ENCODE peak calls at places on chromosome 17, in five cellular contexts. D is stimulated activated CD4-positive, alpha-beta T cell treated with anti-CD3 and anti-CD28 coated beads, Interleukin-15, amount 100 ng/mL, for 24 hours; S is CD4-positive, alpha-beta memory T cell; U is T follicular helper cell; N is activated gamma-delta T cell treated with anti-CD3 and anti-CD28 coated beads, Interleukin-2, amount 50 U/mL, for 16 hours. J is an unnamed sample.

GRCh38 chr17:66813314-66813713 is 21.6 kb upstream of the CACNG5 start:
- DNase-seq in D (no peak), S (no peak), U (no peak), N (no peak), J (no peak)

GRCh38 chr17:7854851-7855642 is at the start of gene TMEM88:
- DNase-seq in D (peak; percentile 21), S (no peak), U (no peak), N (no peak), J (no peak)

GRCh38 chr17:42772945-42773289 is 332 bp upstream of the VPS25 start:
- DNase-seq in D (no peak), S (no peak), U (no peak), N (no peak), J (no peak)

GRCh38 chr17:22707626-22708025 is 1015.3 kb downstream of the KCNJ18 start:
- DNase-seq in D (no peak), S (no peak), U (no peak), N (no peak), J (no peak)

GRCh38 chr17:75103601-75104554 is 5.9 kb upstream of the ARMC7 start:
- DNase-seq in D (no peak), S (no peak), U (no peak), N (no peak), J (no peak)

GRCh38 chr17:74542727-74543383 is 3.1 kb downstream of the CD300C start:
- DNase-seq in D (no peak), S (no peak), U (no peak), N (no peak), J (no peak)

GRCh38 chr17:82875418-82875856 is 35.6 kb upstream of the ZNF750 start:
- DNase-seq in D (no peak), S (no peak), U (no peak), N (no peak), J (no peak)

GRCh38 chr17:50428831-50429424 is 2.9 kb downstream of the ACSF2 start:
- DNase-seq in D (no peak), S (no peak), U (no peak), N (no peak), J (no peak)

GRCh38 chr17:77772461-77772897 is 186.0 kb upstream of the TNRC6C start:
- DNase-seq in D (peak; percentile 75), S (peak; percentile 63), U (peak; percentile 53), N (peak; percentile 49), J (peak; percentile 39)

GRCh38 chr17:164536-165235 is 16.8 kb downstream of the DOC2B start:
- DNase-seq in D (peak; percentile 38), S (peak; percentile 17), U (no peak), N (no peak), J (peak; percentile 41)

GRCh38 chr17:35944151-35944550 is 638 bp upstream of the LYZL6 start:
- DNase-seq in D (no peak), S (no peak), U (no peak), N (no peak), J (no peak)

GRCh38 chr17:4945176-4945943 is 3.0 kb downstream of the PFN1 start:
- DNase-seq in D (peak; percentile 92), S (peak; percentile 57), U (peak; percentile 64), N (peak; percentile 76), J (peak; percentile 39)

GRCh38 chr17:50055426-50056216 is at the start of gene ITGA3:
- DNase-seq in D (peak; percentile 81), S (peak; percentile 52), U (peak; percentile 44), N (peak; percentile 28), J (peak; percentile 50)

GRCh38 chr17:60229189-60229802 is 79.5 kb downstream of the CA4 start:
- DNase-seq in D (no peak), S (no peak), U (no peak), N (no peak), J (no peak)

GRCh38 chr17:74491645-74492044 is 25.2 kb downstream of the CD300A start:
- DNase-seq in D (no peak), S (no peak), U (no peak), N (no peak), J (no peak)

GRCh38 chr17:44865231-44865660 is 17.6 kb downstream of the HIGD1B start:
- DNase-seq in D (peak; percentile 72), S (peak; percentile 62), U (peak; percentile 57), N (peak; percentile 56), J (peak; percentile 58)

GRCh38 chr17:13030459-13031305 is 12.9 kb upstream of the ELAC2 start:
- DNase-seq in D (peak; percentile 58), S (peak; percentile 48), U (peak; percentile 22), N (peak; percentile 25), J (peak; percentile 6)